ENCODE peak calls at places on chromosomes 16 and 17, in eight cellular contexts. K is mucosa of descending colon; V is activated T-helper 1 cell treated with Interleukin-2 at 50 U/mL for 16 hours; L is fibroblast of the conjunctiva; Z is iPS DF 6.9; F is central memory CD4-positive, alpha-beta T cell; W is NCI-H1417; S is NCI-H460. H is an unnamed sample.

GRCh38 chr17:72187544-72187943 is 66.7 kb downstream of the SOX9 start:
- DNase-seq in K (peak; percentile 62), V (no peak), L (peak; percentile 27), Z (no peak), F (no peak), W (peak; percentile 28), S (no peak), H (no peak)

GRCh38 chr16:66961065-66961744 is at the start of gene CES3:
- DNase-seq in K (peak; percentile 93), V (peak; percentile 29), L (peak; percentile 36), Z (peak; percentile 79), F (peak; percentile 33), W (peak; percentile 27), S (peak; percentile 73), H (peak; percentile 12)

GRCh38 chr17:81004336-81005015 is 12.8 kb downstream of the CHMP6 start:
- DNase-seq in K (no peak), V (no peak), L (no peak), Z (no peak), F (no peak), W (peak; percentile 57), S (no peak), H (no peak)

GRCh38 chr17:80146121-80147034 is 550 bp downstream of the EIF4A3 start:
- DNase-seq in K (peak; percentile 23), V (no peak), L (no peak), Z (no peak), F (peak; percentile 9), W (peak; percentile 71), S (no peak), H (peak; percentile 16)

GRCh38 chr17:81428945-81429344 is 33.7 kb downstream of the BAHCC1 start:
- DNase-seq in K (no peak), V (no peak), L (no peak), Z (no peak), F (no peak), W (peak; percentile 37), S (no peak), H (no peak)

GRCh38 chr17:72462396-72462795 is 341.6 kb downstream of the SOX9 start:
- DNase-seq in K (no peak), V (no peak), L (no peak), Z (no peak), F (no peak), W (no peak), S (no peak), H (no peak)

GRCh38 chr16:64440421-64440831 is 681.4 kb downstream of the CDH11 start:
- DNase-seq in K (no peak), V (no peak), L (peak; percentile 96), Z (no peak), F (no peak), W (no peak), S (peak; percentile 49), H (no peak)

GRCh38 chr17:58325289-58325726 is 3.3 kb downstream of the TSPOAP1 start:
- DNase-seq in K (no peak), V (no peak), L (no peak), Z (no peak), F (no peak), W (peak; percentile 76), S (no peak), H (no peak)

GRCh38 chr16:85563515-85564276 is 49.4 kb upstream of the GSE1 start:
- DNase-seq in K (peak; percentile 88), V (no peak), L (no peak), Z (no peak), F (no peak), W (peak; percentile 15), S (peak; percentile 24), H (peak; percentile 12)

GRCh38 chr16:87060026-87060986 is 256.9 kb downstream of the C16orf95 start:
- DNase-seq in K (no peak), V (no peak), L (peak; percentile 39), Z (no peak), F (no peak), W (no peak), S (peak; percentile 36), H (no peak)

GRCh38 chr17:2087597-2088211 is 32.8 kb downstream of the HIC1 start:
- DNase-seq in K (peak; percentile 62), V (no peak), L (no peak), Z (no peak), F (peak; percentile 47), W (no peak), S (no peak), H (no peak)

GRCh38 chr16:4371481-4372314 is at the start of gene VASN:
- DNase-seq in K (peak; percentile 83), V (peak; percentile 66), L (no peak), Z (no peak), F (peak; percentile 69), W (peak; percentile 47), S (no peak), H (peak; percentile 11)

GRCh38 chr17:81020767-81021497 is 14.0 kb upstream of the BAIAP2 start:
- DNase-seq in K (peak; percentile 83), V (no peak), L (no peak), Z (no peak), F (no peak), W (no peak), S (no peak), H (no peak)